ENCODE peak calls at places on chromosomes 5 and 9, in four cellular contexts. D is breast epithelium; M is uterus; G is effector memory CD4-positive, alpha-beta T cell. P is an unnamed sample.

GRCh38 chr9:99822596-99823391 is 1.1 kb downstream of the NR4A3 start:
- DNase-seq in D (no peak), M (peak; percentile 38), G (peak; percentile 45), P (no peak)

GRCh38 chr9:134005381-134005780 is 13.3 kb upstream of the VAV2 start:
- DNase-seq in D (no peak), M (no peak), G (no peak), P (no peak)

GRCh38 chr9:1273859-1274258 is 223.7 kb downstream of the DMRT2 start:
- DNase-seq in D (no peak), M (no peak), G (no peak), P (no peak)

GRCh38 chr5:157193699-157194424 is 13.2 kb downstream of the ITK start:
- DNase-seq in D (no peak), M (no peak), G (no peak), P (no peak)

GRCh38 chr5:176611435-176611834 is 1.5 kb upstream of the GPRIN1 start:
- DNase-seq in D (peak; percentile 79), M (peak; percentile 34), G (peak; percentile 18), P (peak; percentile 2)

GRCh38 chr5:129057329-129057728 is 37.2 kb upstream of the ISOC1 start:
- DNase-seq in D (no peak), M (no peak), G (no peak), P (no peak)

GRCh38 chr9:92974161-92974661 is 26.9 kb downstream of the FGD3 start:
- DNase-seq in D (no peak), M (no peak), G (no peak), P (no peak)

GRCh38 chr5:146388418-146388817 is 49.8 kb downstream of the POU4F3 start:
- DNase-seq in D (no peak), M (no peak), G (no peak), P (no peak)

GRCh38 chr5:146009020-146009419 is 72.6 kb downstream of the SH3RF2 start:
- DNase-seq in D (no peak), M (no peak), G (no peak), P (no peak)

GRCh38 chr9:121684381-121685145 is 33.1 kb downstream of the DAB2IP start:
- DNase-seq in D (no peak), M (peak; percentile 46), G (no peak), P (no peak)

GRCh38 chr5:35436441-35437057 is 181.1 kb upstream of the SPEF2 start:
- DNase-seq in D (no peak), M (no peak), G (no peak), P (no peak)

GRCh38 chr5:117161718-117162386 is 587.2 kb upstream of the SEMA6A start:
- DNase-seq in D (no peak), M (no peak), G (no peak), P (no peak)

GRCh38 chr9:76135902-76136301 is 245.4 kb downstream of the PCSK5 start:
- DNase-seq in D (no peak), M (no peak), G (no peak), P (no peak)

GRCh38 chr9:93471135-93471534 is 17.8 kb upstream of the FAM120AOS start:
- DNase-seq in D (no peak), M (no peak), G (no peak), P (no peak)

GRCh38 chr5:14590949-14591348 is 9.4 kb downstream of the OTULINL start:
- DNase-seq in D (no peak), M (no peak), G (no peak), P (no peak)

GRCh38 chr5:96017951-96018350 is 56.3 kb upstream of the ELL2 start:
- DNase-seq in D (no peak), M (no peak), G (no peak), P (no peak)

GRCh38 chr5:100761192-100761591 is 141.9 kb downstream of the ST8SIA4 start:
- DNase-seq in D (no peak), M (no peak), G (no peak), P (no peak)

GRCh38 chr9:77424993-77425392 is 223.1 kb downstream of the GNA14 start:
- DNase-seq in D (no peak), M (no peak), G (no peak), P (no peak)

GRCh38 chr5:122101636-122102285 is 23.7 kb upstream of the LOX start:
- DNase-seq in D (no peak), M (no peak), G (no peak), P (no peak)

GRCh38 chr9:86407022-86407421 is 52.8 kb upstream of the TUT7 start:
- DNase-seq in D (no peak), M (peak; percentile 43), G (no peak), P (no peak)

GRCh38 chr9:78972303-78973002 is 599.3 kb upstream of the TLE4 start:
- DNase-seq in D (no peak), M (no peak), G (no peak), P (no peak)

GRCh38 chr5:138542120-138542955 is 698 bp downstream of the ETF1 start:
- DNase-seq in D (no peak), M (no peak), G (no peak), P (no peak)

GRCh38 chr9:82456621-82457020 is 468.0 kb downstream of the SPATA31D1 start:
- DNase-seq in D (no peak), M (no peak), G (no peak), P (no peak)

GRCh38 chr9:77606526-77606925 is 41.6 kb downstream of the GNA14 start:
- DNase-seq in D (no peak), M (no peak), G (no peak), P (no peak)

DNA sequence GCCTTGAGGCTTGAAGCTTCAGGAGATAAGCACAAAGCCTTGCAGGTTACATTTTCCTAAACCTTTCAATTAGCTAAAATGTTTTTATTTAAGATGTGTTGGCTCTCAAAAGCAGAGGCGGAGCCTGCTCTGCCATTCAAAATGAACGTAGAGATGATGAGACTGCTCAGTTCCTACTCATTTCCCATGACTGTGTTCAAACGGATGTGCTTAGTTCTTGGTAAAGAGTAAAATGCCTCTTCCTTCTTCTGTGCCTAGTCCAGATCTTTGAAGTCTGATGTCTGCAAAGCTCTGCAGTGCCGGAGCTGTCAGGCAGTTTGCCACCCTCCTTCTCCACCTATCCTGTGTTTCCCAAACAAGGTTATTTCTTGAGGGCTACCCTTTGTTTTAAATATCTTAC is 46.3 kb upstream of the ADAMTSL1 start:
- DNase-seq in D (no peak), M (no peak), G (no peak), P (no peak)
- H3K27ac ChIP-seq in D (no peak overlapping the region), M (peak overlapping the region; percentile 53), G (no peak overlapping the region), P (no peak overlapping the region)

GRCh38 chr9:109591691-109592090 is 93.6 kb upstream of the PTPN3 start:
- DNase-seq in D (no peak), M (no peak), G (no peak), P (no peak)

GRCh38 chr9:109585841-109586240 is 87.7 kb upstream of the PTPN3 start:
- DNase-seq in D (no peak), M (no peak), G (no peak), P (no peak)

GRCh38 chr9:109586993-109587392 is 88.9 kb upstream of the PTPN3 start:
- DNase-seq in D (no peak), M (no peak), G (no peak), P (no peak)

GRCh38 chr9:109590945-109591344 is 92.8 kb upstream of the PTPN3 start:
- DNase-seq in D (no peak), M (no peak), G (no peak), P (no peak)

DNA sequence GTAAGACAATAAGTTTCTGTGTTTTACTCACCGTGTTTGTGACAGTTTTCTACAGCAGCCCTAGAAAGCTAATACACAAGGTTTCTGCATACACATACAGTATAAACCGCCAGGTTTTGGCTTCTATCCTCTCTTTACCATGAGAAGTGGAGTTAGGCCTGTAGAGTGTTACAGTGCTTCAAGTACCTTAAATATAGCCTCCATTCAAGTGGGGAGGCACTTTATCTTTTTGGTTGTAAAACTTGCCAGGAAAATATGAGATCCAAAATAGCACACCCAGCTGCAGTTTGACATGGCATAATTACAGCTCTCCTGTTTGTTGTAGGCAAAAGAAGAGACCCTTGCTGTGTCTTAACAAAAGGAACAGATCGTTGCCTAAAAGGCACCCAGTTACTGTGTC is 90.3 kb upstream of the PTPN3 start:
- DNase-seq in D (no peak), M (no peak), G (no peak), P (no peak)
- H3K27ac ChIP-seq in D (no peak overlapping the region), M (no peak overlapping the region), G (no peak overlapping the region), P (no peak overlapping the region)

GRCh38 chr9:137229903-137230719 is 590 bp upstream of the SLC34A3 start:
- DNase-seq in D (no peak), M (no peak), G (no peak), P (no peak)
- H3K27ac ChIP-seq in D (no peak overlapping the region), M (no peak overlapping the region), G (no peak overlapping the region), P (no peak overlapping the region)

GRCh38 chr5:131261483-131261882 is 2.4 kb upstream of the CDC42SE2 start:
- DNase-seq in D (no peak), M (no peak), G (no peak), P (no peak)
- H3K27ac ChIP-seq in D (peak overlapping the region; percentile 65), M (no peak overlapping the region), G (peak overlapping the region; percentile 98), P (no peak overlapping the region)